ENCODE peak calls at places on chromosomes 6 and 20, in seven cellular contexts. One of them, this sample, is unnamed.
A peak's percentile ranks its signal among the peaks of the same experiment; 100 is the strongest.

GRCh38 chr6:90656325-90656724 is 69.5 kb upstream of the MAP3K7 start:
- DNase-seq in activated gamma-delta T cell treated with Interleukin-2 at 50 U/mL for 16 hours: no peak
- DNase-seq in SJSA1: no peak
- DNase-seq in naive thymus-derived CD4-positive, alpha-beta T cell: no peak
- DNase-seq in EL: no peak
- DNase-seq in upper lobe of right lung: no peak
- DNase-seq in H54: no peak
- DNase-seq in this sample: no peak

GRCh38 chr6:40586800-40587201 is 363 bp downstream of the LRFN2 start:
- DNase-seq in activated gamma-delta T cell treated with Interleukin-2 at 50 U/mL for 16 hours: no peak
- DNase-seq in SJSA1: no peak
- DNase-seq in naive thymus-derived CD4-positive, alpha-beta T cell: no peak
- DNase-seq in EL: no peak
- DNase-seq in upper lobe of right lung: no peak
- DNase-seq in H54: no peak
- DNase-seq in this sample: no peak

GRCh38 chr20:56799187-56799586 is 170.1 kb downstream of the TFAP2C start:
- DNase-seq in activated gamma-delta T cell treated with Interleukin-2 at 50 U/mL for 16 hours: no peak
- DNase-seq in SJSA1: no peak
- DNase-seq in naive thymus-derived CD4-positive, alpha-beta T cell: no peak
- DNase-seq in EL: no peak
- DNase-seq in upper lobe of right lung: no peak
- DNase-seq in H54: no peak
- DNase-seq in this sample: no peak

GRCh38 chr6:42451146-42451594 is 556 bp downstream of the TRERF1 start:
- DNase-seq in activated gamma-delta T cell treated with Interleukin-2 at 50 U/mL for 16 hours: peak; percentile 8
- DNase-seq in SJSA1: no peak
- DNase-seq in naive thymus-derived CD4-positive, alpha-beta T cell: peak; percentile 27
- DNase-seq in EL: no peak
- DNase-seq in upper lobe of right lung: no peak
- DNase-seq in H54: no peak
- DNase-seq in this sample: no peak

GRCh38 chr6:113488812-113489685 is 368.1 kb upstream of the MARCKS start:
- DNase-seq in activated gamma-delta T cell treated with Interleukin-2 at 50 U/mL for 16 hours: no peak
- DNase-seq in SJSA1: no peak
- DNase-seq in naive thymus-derived CD4-positive, alpha-beta T cell: no peak
- DNase-seq in EL: no peak
- DNase-seq in upper lobe of right lung: no peak
- DNase-seq in H54: no peak
- DNase-seq in this sample: no peak

GRCh38 chr6:6556738-6557503 is 31.6 kb upstream of the LY86 start:
- DNase-seq in activated gamma-delta T cell treated with Interleukin-2 at 50 U/mL for 16 hours: peak; percentile 28
- DNase-seq in SJSA1: no peak
- DNase-seq in naive thymus-derived CD4-positive, alpha-beta T cell: peak; percentile 30
- DNase-seq in EL: peak; percentile 34
- DNase-seq in upper lobe of right lung: no peak
- DNase-seq in H54: peak; percentile 53
- DNase-seq in this sample: peak; percentile 28

GRCh38 chr20:63692436-63693078 is 3.9 kb upstream of the TNFRSF6B start:
- DNase-seq in activated gamma-delta T cell treated with Interleukin-2 at 50 U/mL for 16 hours: no peak
- DNase-seq in SJSA1: no peak
- DNase-seq in naive thymus-derived CD4-positive, alpha-beta T cell: peak; percentile 7
- DNase-seq in EL: peak; percentile 28
- DNase-seq in upper lobe of right lung: no peak
- DNase-seq in H54: peak; percentile 46
- DNase-seq in this sample: no peak

GRCh38 chr20:62702886-62703852 is 5.5 kb upstream of the NTSR1 start:
- DNase-seq in activated gamma-delta T cell treated with Interleukin-2 at 50 U/mL for 16 hours: peak; percentile 31
- DNase-seq in SJSA1: peak; percentile 73
- DNase-seq in naive thymus-derived CD4-positive, alpha-beta T cell: no peak
- DNase-seq in EL: peak; percentile 95
- DNase-seq in upper lobe of right lung: no peak
- DNase-seq in H54: peak; percentile 99
- DNase-seq in this sample: no peak

GRCh38 chr6:35473075-35473848 is 5.1 kb downstream of the RPL10A start:
- DNase-seq in activated gamma-delta T cell treated with Interleukin-2 at 50 U/mL for 16 hours: no peak
- DNase-seq in SJSA1: no peak
- DNase-seq in naive thymus-derived CD4-positive, alpha-beta T cell: no peak
- DNase-seq in EL: peak; percentile 33
- DNase-seq in upper lobe of right lung: no peak
- DNase-seq in H54: no peak
- DNase-seq in this sample: no peak

GRCh38 chr6:97068211-97068610 is 143.7 kb downstream of the KLHL32 start:
- DNase-seq in activated gamma-delta T cell treated with Interleukin-2 at 50 U/mL for 16 hours: no peak
- DNase-seq in SJSA1: no peak
- DNase-seq in naive thymus-derived CD4-positive, alpha-beta T cell: no peak
- DNase-seq in EL: peak; percentile 23
- DNase-seq in upper lobe of right lung: no peak
- DNase-seq in H54: no peak
- DNase-seq in this sample: no peak

GRCh38 chr6:6699741-6700367 is 111.3 kb downstream of the LY86 start:
- DNase-seq in activated gamma-delta T cell treated with Interleukin-2 at 50 U/mL for 16 hours: no peak
- DNase-seq in SJSA1: peak; percentile 80
- DNase-seq in naive thymus-derived CD4-positive, alpha-beta T cell: no peak
- DNase-seq in EL: peak; percentile 92
- DNase-seq in upper lobe of right lung: no peak
- DNase-seq in H54: peak; percentile 68
- DNase-seq in this sample: no peak

GRCh38 chr20:57398231-57398821 is 7.1 kb downstream of the RBM38 start:
- DNase-seq in activated gamma-delta T cell treated with Interleukin-2 at 50 U/mL for 16 hours: peak; percentile 95
- DNase-seq in SJSA1: no peak
- DNase-seq in naive thymus-derived CD4-positive, alpha-beta T cell: peak; percentile 94
- DNase-seq in EL: no peak
- DNase-seq in upper lobe of right lung: peak; percentile 78
- DNase-seq in H54: no peak
- DNase-seq in this sample: peak; percentile 97

GRCh38 chr6:84269947-84270733 is 42.7 kb upstream of the CEP162 start:
- DNase-seq in activated gamma-delta T cell treated with Interleukin-2 at 50 U/mL for 16 hours: no peak
- DNase-seq in SJSA1: no peak
- DNase-seq in naive thymus-derived CD4-positive, alpha-beta T cell: no peak
- DNase-seq in EL: no peak
- DNase-seq in upper lobe of right lung: no peak
- DNase-seq in H54: no peak
- DNase-seq in this sample: no peak

GRCh38 chr6:83879746-83880145 is 20.3 kb downstream of the CYB5R4 start:
- DNase-seq in activated gamma-delta T cell treated with Interleukin-2 at 50 U/mL for 16 hours: no peak
- DNase-seq in SJSA1: no peak
- DNase-seq in naive thymus-derived CD4-positive, alpha-beta T cell: no peak
- DNase-seq in EL: peak; percentile 58
- DNase-seq in upper lobe of right lung: no peak
- DNase-seq in H54: no peak
- DNase-seq in this sample: no peak

GRCh38 chr6:44731485-44732095 is 344.1 kb downstream of the CDC5L start:
- DNase-seq in activated gamma-delta T cell treated with Interleukin-2 at 50 U/mL for 16 hours: no peak
- DNase-seq in SJSA1: no peak
- DNase-seq in naive thymus-derived CD4-positive, alpha-beta T cell: no peak
- DNase-seq in EL: peak; percentile 42
- DNase-seq in upper lobe of right lung: no peak
- DNase-seq in H54: no peak
- DNase-seq in this sample: no peak

GRCh38 chr6:148509152-148509571 is 166.5 kb downstream of the SASH1 start:
- DNase-seq in activated gamma-delta T cell treated with Interleukin-2 at 50 U/mL for 16 hours: no peak
- DNase-seq in SJSA1: no peak
- DNase-seq in naive thymus-derived CD4-positive, alpha-beta T cell: no peak
- DNase-seq in EL: peak; percentile 62
- DNase-seq in upper lobe of right lung: no peak
- DNase-seq in H54: no peak
- DNase-seq in this sample: no peak

GRCh38 chr6:90135672-90136071 is 161.0 kb downstream of the BACH2 start:
- DNase-seq in activated gamma-delta T cell treated with Interleukin-2 at 50 U/mL for 16 hours: no peak
- DNase-seq in SJSA1: no peak
- DNase-seq in naive thymus-derived CD4-positive, alpha-beta T cell: no peak
- DNase-seq in EL: peak; percentile 81
- DNase-seq in upper lobe of right lung: no peak
- DNase-seq in H54: no peak
- DNase-seq in this sample: no peak

GRCh38 chr6:157629220-157629619 is 193.8 kb upstream of the SNX9 start:
- DNase-seq in activated gamma-delta T cell treated with Interleukin-2 at 50 U/mL for 16 hours: no peak
- DNase-seq in SJSA1: no peak
- DNase-seq in naive thymus-derived CD4-positive, alpha-beta T cell: no peak
- DNase-seq in EL: no peak
- DNase-seq in upper lobe of right lung: no peak
- DNase-seq in H54: no peak
- DNase-seq in this sample: no peak

GRCh38 chr6:163263196-163263595 is 151.3 kb upstream of the QKI start:
- DNase-seq in activated gamma-delta T cell treated with Interleukin-2 at 50 U/mL for 16 hours: no peak
- DNase-seq in SJSA1: no peak
- DNase-seq in naive thymus-derived CD4-positive, alpha-beta T cell: no peak
- DNase-seq in EL: no peak
- DNase-seq in upper lobe of right lung: no peak
- DNase-seq in H54: no peak
- DNase-seq in this sample: no peak

GRCh38 chr20:62806383-62807050 is 1.9 kb downstream of the OGFR start:
- DNase-seq in activated gamma-delta T cell treated with Interleukin-2 at 50 U/mL for 16 hours: no peak
- DNase-seq in SJSA1: no peak
- DNase-seq in naive thymus-derived CD4-positive, alpha-beta T cell: no peak
- DNase-seq in EL: no peak
- DNase-seq in upper lobe of right lung: no peak
- DNase-seq in H54: no peak
- DNase-seq in this sample: no peak

GRCh38 chr6:26249959-26250805 is 114.8 kb upstream of the BTN3A2 start:
- DNase-seq in activated gamma-delta T cell treated with Interleukin-2 at 50 U/mL for 16 hours: peak; percentile 68
- DNase-seq in SJSA1: peak; percentile 65
- DNase-seq in naive thymus-derived CD4-positive, alpha-beta T cell: peak; percentile 84
- DNase-seq in EL: peak; percentile 92
- DNase-seq in upper lobe of right lung: peak; percentile 71
- DNase-seq in H54: no peak
- DNase-seq in this sample: peak; percentile 89

GRCh38 chr20:8782804-8783203 is 286.1 kb upstream of the PLCB4 start:
- DNase-seq in activated gamma-delta T cell treated with Interleukin-2 at 50 U/mL for 16 hours: no peak
- DNase-seq in SJSA1: no peak
- DNase-seq in naive thymus-derived CD4-positive, alpha-beta T cell: no peak
- DNase-seq in EL: peak; percentile 37
- DNase-seq in upper lobe of right lung: no peak
- DNase-seq in H54: no peak
- DNase-seq in this sample: no peak

This sample was measured in CD8-positive, alpha-beta memory T cell.